ENCODE peak calls at places on chromosomes 2 and 18, in nine cellular contexts. One of them, this sample, is unnamed.

GRCh38 chr18:59467497-59467896 is 108.4 kb upstream of the LMAN1 start:
- DNase-seq in B cell: no peak
- DNase-seq in kidney epithelial cell: no peak
- DNase-seq in WERI-Rb-1: no peak
- DNase-seq in coronary artery: no peak
- DNase-seq in astrocyte of the cerebellum: no peak
- DNase-seq in HFF-Myc: no peak
- DNase-seq in cardiac fibroblast: no peak
- DNase-seq in WTC11: no peak
- DNase-seq in this sample: no peak

GRCh38 chr2:23629417-23630110 is 244.6 kb downstream of the KLHL29 start:
- DNase-seq in WTC11: no peak
- DNase-seq in WERI-Rb-1: no peak
- DNase-seq in kidney epithelial cell: no peak
- DNase-seq in astrocyte of the cerebellum: no peak
- DNase-seq in coronary artery: no peak
- DNase-seq in B cell: no peak
- DNase-seq in HFF-Myc: no peak
- DNase-seq in cardiac fibroblast: no peak
- DNase-seq in this sample: peak; percentile 39

GRCh38 chr2:173978447-173978846 is 13.3 kb upstream of the SP3 start:
- DNase-seq in coronary artery: no peak
- DNase-seq in WERI-Rb-1: no peak
- DNase-seq in kidney epithelial cell: no peak
- DNase-seq in WTC11: no peak
- DNase-seq in astrocyte of the cerebellum: no peak
- DNase-seq in cardiac fibroblast: peak; percentile 41
- DNase-seq in B cell: no peak
- DNase-seq in HFF-Myc: no peak
- DNase-seq in this sample: no peak

GRCh38 chr18:47550611-47551010 is 299.2 kb upstream of the SKOR2 start:
- DNase-seq in coronary artery: no peak
- DNase-seq in kidney epithelial cell: no peak
- DNase-seq in HFF-Myc: no peak
- DNase-seq in B cell: no peak
- DNase-seq in WERI-Rb-1: no peak
- DNase-seq in astrocyte of the cerebellum: no peak
- DNase-seq in WTC11: no peak
- DNase-seq in cardiac fibroblast: no peak
- DNase-seq in this sample: no peak

GRCh38 chr2:240138275-240138984 is 2.0 kb downstream of the OTOS start:
- DNase-seq in astrocyte of the cerebellum: no peak
- DNase-seq in B cell: no peak
- DNase-seq in HFF-Myc: no peak
- DNase-seq in kidney epithelial cell: no peak
- DNase-seq in WTC11: no peak
- DNase-seq in coronary artery: no peak
- DNase-seq in cardiac fibroblast: peak; percentile 27
- DNase-seq in WERI-Rb-1: no peak
- DNase-seq in this sample: peak; percentile 52

GRCh38 chr18:7879717-7880116 is 312.6 kb downstream of the PTPRM start:
- DNase-seq in B cell: no peak
- DNase-seq in WERI-Rb-1: no peak
- DNase-seq in HFF-Myc: no peak
- DNase-seq in WTC11: no peak
- DNase-seq in coronary artery: no peak
- DNase-seq in astrocyte of the cerebellum: no peak
- DNase-seq in kidney epithelial cell: no peak
- DNase-seq in cardiac fibroblast: no peak
- DNase-seq in this sample: no peak

GRCh38 chr2:119448427-119449141 is 16.9 kb downstream of the TMEM37 start:
- DNase-seq in WTC11: no peak
- DNase-seq in astrocyte of the cerebellum: no peak
- DNase-seq in WERI-Rb-1: no peak
- DNase-seq in kidney epithelial cell: no peak
- DNase-seq in cardiac fibroblast: no peak
- DNase-seq in B cell: no peak
- DNase-seq in HFF-Myc: no peak
- DNase-seq in coronary artery: no peak
- DNase-seq in this sample: no peak

GRCh38 chr2:218834685-218835084 is 3.1 kb upstream of the PRKAG3 start:
- DNase-seq in WERI-Rb-1: no peak
- DNase-seq in kidney epithelial cell: no peak
- DNase-seq in cardiac fibroblast: no peak
- DNase-seq in coronary artery: peak; percentile 54
- DNase-seq in HFF-Myc: no peak
- DNase-seq in WTC11: no peak
- DNase-seq in B cell: no peak
- DNase-seq in astrocyte of the cerebellum: no peak
- DNase-seq in this sample: no peak

GRCh38 chr18:56326386-56327072 is 311.9 kb downstream of the TXNL1 start:
- DNase-seq in coronary artery: no peak
- DNase-seq in WERI-Rb-1: no peak
- DNase-seq in astrocyte of the cerebellum: no peak
- DNase-seq in B cell: no peak
- DNase-seq in WTC11: peak; percentile 14
- DNase-seq in kidney epithelial cell: no peak
- DNase-seq in HFF-Myc: no peak
- DNase-seq in cardiac fibroblast: no peak
- DNase-seq in this sample: no peak

GRCh38 chr2:241645056-241645914 is 7.8 kb downstream of the ATG4B start:
- DNase-seq in WTC11: no peak
- DNase-seq in kidney epithelial cell: no peak
- DNase-seq in WERI-Rb-1: no peak
- DNase-seq in B cell: no peak
- DNase-seq in cardiac fibroblast: no peak
- DNase-seq in HFF-Myc: no peak
- DNase-seq in astrocyte of the cerebellum: no peak
- DNase-seq in coronary artery: no peak
- DNase-seq in this sample: no peak

GRCh38 chr2:140775426-140775825 is 1355.4 kb downstream of the LRP1B start:
- DNase-seq in HFF-Myc: no peak
- DNase-seq in coronary artery: no peak
- DNase-seq in astrocyte of the cerebellum: no peak
- DNase-seq in kidney epithelial cell: no peak
- DNase-seq in WERI-Rb-1: no peak
- DNase-seq in WTC11: no peak
- DNase-seq in B cell: no peak
- DNase-seq in cardiac fibroblast: no peak
- DNase-seq in this sample: no peak

GRCh38 chr2:21428754-21429153 is 305.0 kb downstream of the TDRD15 start:
- DNase-seq in coronary artery: no peak
- DNase-seq in cardiac fibroblast: no peak
- DNase-seq in B cell: no peak
- DNase-seq in WERI-Rb-1: no peak
- DNase-seq in WTC11: no peak
- DNase-seq in kidney epithelial cell: no peak
- DNase-seq in astrocyte of the cerebellum: no peak
- DNase-seq in HFF-Myc: no peak
- DNase-seq in this sample: no peak

GRCh38 chr2:60355849-60356261 is 197.6 kb downstream of the BCL11A start:
- DNase-seq in astrocyte of the cerebellum: no peak
- DNase-seq in kidney epithelial cell: no peak
- DNase-seq in B cell: peak; percentile 49
- DNase-seq in WERI-Rb-1: no peak
- DNase-seq in WTC11: no peak
- DNase-seq in cardiac fibroblast: no peak
- DNase-seq in coronary artery: no peak
- DNase-seq in HFF-Myc: no peak
- DNase-seq in this sample: no peak

GRCh38 chr2:197088694-197089093 is 162.2 kb upstream of the PGAP1 start:
- DNase-seq in coronary artery: no peak
- DNase-seq in WERI-Rb-1: no peak
- DNase-seq in HFF-Myc: no peak
- DNase-seq in B cell: no peak
- DNase-seq in cardiac fibroblast: no peak
- DNase-seq in astrocyte of the cerebellum: peak; percentile 82
- DNase-seq in kidney epithelial cell: peak; percentile 69
- DNase-seq in WTC11: no peak
- DNase-seq in this sample: no peak

GRCh38 chr18:44973282-44973681 is 292.6 kb downstream of the SETBP1 start:
- DNase-seq in astrocyte of the cerebellum: no peak
- DNase-seq in kidney epithelial cell: no peak
- DNase-seq in WERI-Rb-1: no peak
- DNase-seq in cardiac fibroblast: peak; percentile 17
- DNase-seq in HFF-Myc: no peak
- DNase-seq in coronary artery: no peak
- DNase-seq in B cell: peak; percentile 24
- DNase-seq in WTC11: no peak
- DNase-seq in this sample: no peak

GRCh38 chr2:154092571-154092970 is 220.8 kb downstream of the GALNT13 start:
- DNase-seq in WTC11: no peak
- DNase-seq in cardiac fibroblast: no peak
- DNase-seq in kidney epithelial cell: no peak
- DNase-seq in coronary artery: no peak
- DNase-seq in B cell: no peak
- DNase-seq in HFF-Myc: no peak
- DNase-seq in WERI-Rb-1: no peak
- DNase-seq in astrocyte of the cerebellum: no peak
- DNase-seq in this sample: no peak

GRCh38 chr2:172447811-172448493 is 20.6 kb downstream of the ITGA6 start:
- DNase-seq in WERI-Rb-1: no peak
- DNase-seq in HFF-Myc: no peak
- DNase-seq in cardiac fibroblast: no peak
- DNase-seq in kidney epithelial cell: no peak
- DNase-seq in B cell: no peak
- DNase-seq in coronary artery: no peak
- DNase-seq in WTC11: no peak
- DNase-seq in astrocyte of the cerebellum: no peak
- DNase-seq in this sample: no peak

GRCh38 chr18:63236417-63236816 is 83.2 kb downstream of the BCL2 start:
- DNase-seq in cardiac fibroblast: no peak
- DNase-seq in kidney epithelial cell: no peak
- DNase-seq in WERI-Rb-1: no peak
- DNase-seq in B cell: no peak
- DNase-seq in WTC11: no peak
- DNase-seq in HFF-Myc: no peak
- DNase-seq in astrocyte of the cerebellum: no peak
- DNase-seq in coronary artery: no peak
- DNase-seq in this sample: no peak

GRCh38 chr18:52636536-52636935 is 296.5 kb downstream of the DCC start:
- DNase-seq in astrocyte of the cerebellum: no peak
- DNase-seq in WTC11: peak; percentile 59
- DNase-seq in kidney epithelial cell: no peak
- DNase-seq in cardiac fibroblast: no peak
- DNase-seq in coronary artery: no peak
- DNase-seq in WERI-Rb-1: peak; percentile 57
- DNase-seq in HFF-Myc: no peak
- DNase-seq in B cell: no peak
- DNase-seq in this sample: no peak
- TF ChIP-seq CTCF in astrocyte of the cerebellum: no peak
- TF ChIP-seq CTCF in WTC11: no peak
- TF ChIP-seq CTCF in kidney epithelial cell: no peak
- TF ChIP-seq CTCF in cardiac fibroblast: no peak
- TF ChIP-seq CTCF in coronary artery: no peak
- TF ChIP-seq CTCF in WERI-Rb-1: peak; percentile 13
- TF ChIP-seq CTCF in HFF-Myc: no peak
- TF ChIP-seq CTCF in B cell: no peak
- TF ChIP-seq CTCF in this sample: no peak

GRCh38 chr18:22108674-22109073 is 60.7 kb upstream of the GATA6 start:
- DNase-seq in coronary artery: no peak
- DNase-seq in cardiac fibroblast: no peak
- DNase-seq in kidney epithelial cell: no peak
- DNase-seq in B cell: no peak
- DNase-seq in WERI-Rb-1: no peak
- DNase-seq in astrocyte of the cerebellum: no peak
- DNase-seq in HFF-Myc: no peak
- DNase-seq in WTC11: peak; percentile 21
- DNase-seq in this sample: no peak
- TF ChIP-seq CTCF in coronary artery: no peak
- TF ChIP-seq CTCF in cardiac fibroblast: no peak
- TF ChIP-seq CTCF in kidney epithelial cell: peak; percentile 3
- TF ChIP-seq CTCF in B cell: no peak
- TF ChIP-seq CTCF in WERI-Rb-1: no peak
- TF ChIP-seq CTCF in astrocyte of the cerebellum: peak; percentile 21
- TF ChIP-seq CTCF in HFF-Myc: no peak
- TF ChIP-seq CTCF in WTC11: no peak
- TF ChIP-seq CTCF in this sample: peak; percentile 33

DNA sequence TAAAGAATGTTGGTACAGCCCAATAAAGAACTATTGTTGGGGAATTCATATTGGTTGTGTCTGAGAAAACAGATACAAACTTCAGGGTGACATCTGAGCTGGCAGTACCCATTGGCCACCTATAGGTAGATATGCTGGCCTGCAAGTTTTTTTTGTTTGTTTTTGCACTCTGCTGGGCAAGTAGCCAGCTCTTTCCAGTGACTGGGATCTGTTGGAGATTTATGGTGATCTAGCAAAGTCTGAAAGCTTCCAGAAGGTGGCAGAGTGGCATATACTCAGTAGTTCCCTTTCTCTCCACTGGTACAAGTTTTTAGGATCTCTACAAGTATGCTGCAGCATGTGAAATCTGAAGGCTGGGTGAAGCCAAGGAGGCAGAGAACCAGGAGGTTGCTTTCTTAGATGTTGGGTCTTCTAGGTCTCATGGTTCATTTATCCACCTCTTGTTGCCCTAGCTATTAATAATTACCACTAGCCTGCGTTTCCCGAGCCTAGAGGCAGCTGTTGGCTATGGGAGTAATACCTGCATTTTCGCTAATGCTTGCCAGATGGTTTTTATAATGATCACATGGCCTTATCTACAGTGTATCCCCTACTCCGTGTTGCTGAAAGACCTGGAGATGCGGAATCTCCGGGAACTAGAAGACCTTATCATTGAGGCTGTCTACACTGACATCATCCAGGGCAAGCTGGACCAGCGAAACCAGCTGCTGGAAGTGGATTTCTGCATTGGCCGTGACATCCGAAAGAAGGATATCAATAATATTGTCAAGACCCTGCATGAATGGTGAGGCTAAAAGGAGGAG is 9.5 kb downstream of the COPS7B start:
- DNase-seq in cardiac fibroblast: peak; percentile 77
- DNase-seq in WERI-Rb-1: no peak
- DNase-seq in HFF-Myc: peak; percentile 80
- DNase-seq in B cell: no peak
- DNase-seq in astrocyte of the cerebellum: peak; percentile 36
- DNase-seq in coronary artery: no peak
- DNase-seq in kidney epithelial cell: peak; percentile 48
- DNase-seq in WTC11: no peak
- DNase-seq in this sample: no peak
- TF ChIP-seq CTCF in cardiac fibroblast: peak; percentile 35
- TF ChIP-seq CTCF in WERI-Rb-1: peak; percentile 10
- TF ChIP-seq CTCF in HFF-Myc: peak; percentile 49
- TF ChIP-seq CTCF in B cell: no peak
- TF ChIP-seq CTCF in astrocyte of the cerebellum: peak; percentile 35
- TF ChIP-seq CTCF in coronary artery: no peak
- TF ChIP-seq CTCF in kidney epithelial cell: peak; percentile 46
- TF ChIP-seq CTCF in WTC11: no peak
- TF ChIP-seq CTCF in this sample: peak; percentile 71

DNA sequence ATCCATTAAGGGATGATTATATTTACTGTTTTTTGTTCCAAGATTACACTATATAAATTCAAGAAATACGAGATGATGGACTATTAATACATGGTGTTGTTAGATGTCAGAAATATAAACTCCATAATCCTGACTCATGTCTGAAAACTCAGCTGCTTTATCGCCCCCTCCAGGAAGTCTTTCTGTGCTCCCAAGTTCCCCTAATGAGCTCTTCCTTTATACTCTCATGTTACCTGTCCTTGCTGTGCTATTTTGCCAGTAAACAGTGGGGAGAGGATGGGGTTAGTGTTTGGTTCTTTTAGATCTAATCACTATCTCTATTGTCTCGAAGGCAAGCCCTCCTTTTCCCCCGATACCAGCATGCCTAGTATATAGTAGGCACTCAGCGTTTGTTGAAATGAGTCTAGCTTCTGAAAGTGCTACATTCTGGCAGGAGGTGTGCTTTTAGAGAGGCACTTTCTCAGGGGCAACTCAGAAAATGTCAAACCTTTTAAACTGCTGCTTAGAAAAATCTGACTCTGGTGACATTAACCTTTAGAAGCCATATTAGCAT is 21.4 kb upstream of the BARD1 start:
- DNase-seq in kidney epithelial cell: no peak
- DNase-seq in WERI-Rb-1: peak; percentile 16
- DNase-seq in cardiac fibroblast: peak; percentile 60
- DNase-seq in WTC11: no peak
- DNase-seq in astrocyte of the cerebellum: no peak
- DNase-seq in B cell: peak; percentile 18
- DNase-seq in HFF-Myc: no peak
- DNase-seq in coronary artery: no peak
- DNase-seq in this sample: no peak
- TF ChIP-seq CTCF in kidney epithelial cell: peak; percentile 25
- TF ChIP-seq CTCF in WERI-Rb-1: peak; percentile 44
- TF ChIP-seq CTCF in cardiac fibroblast: peak; percentile 52
- TF ChIP-seq CTCF in WTC11: no peak
- TF ChIP-seq CTCF in astrocyte of the cerebellum: peak; percentile 37
- TF ChIP-seq CTCF in B cell: peak; percentile 26
- TF ChIP-seq CTCF in HFF-Myc: peak; percentile 40
- TF ChIP-seq CTCF in coronary artery: no peak
- TF ChIP-seq CTCF in this sample: peak; percentile 71

This sample was measured in chondrocyte.